ENCODE peak calls at places on chromosomes 2 and 18, in ten cellular contexts. Z, H, A, O, B, V, L, D, N and X are unnamed samples.

GRCh38 chr2:190562121-190562520 is 27.6 kb upstream of the NEMP2 start:
- DNase-seq in L (no peak), V (no peak), D (no peak), O (no peak), A (no peak), Z (no peak), B (no peak), H (no peak), N (no peak), X (no peak)

GRCh38 chr2:61762292-61762691 is 91.6 kb downstream of the FAM161A start:
- DNase-seq in L (no peak), A (no peak), Z (no peak), H (no peak), V (no peak), N (no peak), O (peak; percentile 82), B (no peak), D (no peak), X (no peak)

GRCh38 chr2:233643128-233643527 is 6.9 kb downstream of the UGT1A10 start:
- DNase-seq in O (no peak), L (no peak), D (peak; percentile 13), B (peak; percentile 45), H (no peak), A (peak; percentile 64), N (no peak), V (no peak), Z (no peak), X (no peak)

GRCh38 chr2:71679481-71679880 is 226.1 kb downstream of the DYSF start:
- DNase-seq in L (no peak), H (no peak), O (no peak), N (peak; percentile 14), D (no peak), B (no peak), A (no peak), V (no peak), Z (no peak), X (no peak)

GRCh38 chr2:239609583-239610310 is 208.9 kb upstream of the HDAC4 start:
- DNase-seq in D (no peak), N (peak; percentile 16), A (no peak), O (no peak), H (no peak), V (no peak), Z (no peak), B (no peak), L (no peak), X (peak; percentile 4)

GRCh38 chr18:45386256-45386655 is 229.0 kb upstream of the SLC14A2 start:
- DNase-seq in A (peak; percentile 28), H (peak; percentile 20), B (no peak), L (no peak), Z (peak; percentile 8), V (no peak), D (peak; percentile 2), N (no peak), O (peak; percentile 6), X (no peak)

GRCh38 chr18:34726286-34727004 is 16.3 kb downstream of the DTNA start:
- DNase-seq in H (no peak), A (no peak), V (no peak), Z (no peak), N (no peak), O (no peak), D (no peak), L (no peak), B (no peak), X (no peak)

GRCh38 chr18:48340502-48340901 is 68.7 kb downstream of the ZBTB7C start:
- DNase-seq in L (no peak), Z (no peak), V (no peak), D (no peak), A (no peak), B (no peak), H (no peak), N (no peak), O (no peak), X (no peak)

GRCh38 chr2:64979744-64980143 is 9.5 kb upstream of the SLC1A4 start:
- DNase-seq in O (no peak), L (no peak), N (no peak), D (no peak), B (no peak), V (no peak), H (no peak), A (no peak), Z (no peak), X (no peak)

GRCh38 chr2:23436346-23437099 is 51.5 kb downstream of the KLHL29 start:
- DNase-seq in N (peak; percentile 13), Z (peak; percentile 34), B (peak; percentile 17), A (no peak), D (peak; percentile 81), L (no peak), O (peak; percentile 52), V (no peak), H (no peak), X (no peak)
- H3K27ac ChIP-seq in N (no peak overlapping the region), Z (no peak overlapping the region), B (no peak overlapping the region), A (no peak overlapping the region), D (no peak overlapping the region), L (peak overlapping the region; percentile 49), O (no peak overlapping the region), V (no peak overlapping the region), H (no peak overlapping the region), X (no peak overlapping the region)

DNA sequence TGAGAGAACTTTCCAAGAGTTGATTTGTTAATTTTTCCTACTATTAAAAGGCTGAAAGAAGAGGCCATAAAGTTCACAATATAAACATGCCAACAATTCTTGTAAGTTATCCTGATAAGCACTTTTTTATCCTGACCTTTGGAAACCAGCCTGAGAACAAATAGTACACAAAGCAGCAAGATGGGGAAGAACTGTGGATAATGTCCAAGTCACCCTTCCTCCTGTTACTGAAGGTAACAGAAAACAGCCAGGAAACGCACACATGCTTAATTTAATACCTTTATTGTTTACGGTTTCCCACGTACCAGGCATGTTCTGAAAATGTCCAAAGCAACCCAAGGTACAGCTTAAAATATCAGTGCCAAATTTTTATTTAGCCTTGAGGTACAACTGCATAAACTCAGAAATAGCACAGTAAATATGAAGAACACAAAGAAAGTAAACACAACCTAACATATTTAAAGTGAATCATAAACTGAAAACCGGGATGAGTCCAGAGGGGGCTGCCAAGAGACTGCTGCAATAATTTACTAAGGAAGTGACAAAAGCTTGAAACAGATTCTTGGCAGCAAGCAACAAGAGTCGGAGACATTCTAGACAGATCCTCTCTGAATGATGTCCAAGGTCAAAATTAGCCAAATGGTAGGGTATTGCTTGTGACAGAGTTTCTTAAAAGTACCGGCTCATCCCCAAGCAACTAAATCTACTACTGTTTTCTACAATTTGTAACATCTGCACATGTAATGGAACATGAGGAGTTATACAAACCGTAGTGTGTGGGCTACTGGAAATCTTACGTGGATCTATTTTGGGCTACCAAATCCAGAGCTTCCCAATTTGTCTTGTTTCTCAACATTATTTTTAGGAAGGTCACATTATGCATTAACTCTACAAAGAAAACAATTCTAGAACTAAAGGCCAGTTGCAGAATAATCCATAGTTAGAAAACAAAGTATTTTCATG is 93.2 kb downstream of the CABYR start:
- DNase-seq in O (no peak), H (no peak), B (no peak), L (peak; percentile 44), D (peak; percentile 54), Z (peak; percentile 37), V (no peak), N (no peak), A (peak; percentile 35), X (no peak)
- H3K4me3 ChIP-seq in O (no peak overlapping the region), H (no peak overlapping the region), B (no peak overlapping the region), L (no peak overlapping the region), D (no peak overlapping the region), Z (no peak overlapping the region), V (no peak overlapping the region), N (no peak overlapping the region), A (no peak overlapping the region), X (no peak overlapping the region)

GRCh38 chr2:134247679-134248078 is 6.2 kb upstream of the MGAT5 start:
- DNase-seq in V (no peak), B (no peak), N (no peak), D (no peak), Z (no peak), L (no peak), O (no peak), H (no peak), A (no peak), X (no peak)

GRCh38 chr2:134244587-134244986 is 9.3 kb upstream of the MGAT5 start:
- DNase-seq in B (no peak), D (no peak), V (no peak), L (no peak), Z (no peak), O (no peak), A (no peak), N (no peak), H (no peak), X (no peak)

GRCh38 chr2:134245340-134245984 is 8.4 kb upstream of the MGAT5 start:
- DNase-seq in N (peak; percentile 80), O (peak; percentile 74), L (peak; percentile 88), H (peak; percentile 55), B (peak; percentile 63), A (peak; percentile 62), D (peak; percentile 57), Z (peak; percentile 71), V (peak; percentile 60), X (peak; percentile 69)

GRCh38 chr2:134244091-134244490 is 9.8 kb upstream of the MGAT5 start:
- DNase-seq in L (no peak), Z (peak; percentile 65), V (no peak), A (no peak), N (no peak), O (no peak), B (no peak), H (no peak), D (no peak), X (no peak)

GRCh38 chr2:134246154-134246874 is 7.6 kb upstream of the MGAT5 start:
- DNase-seq in H (no peak), N (no peak), V (no peak), O (no peak), D (no peak), A (no peak), B (no peak), Z (no peak), L (no peak), X (no peak)
- H3K27ac ChIP-seq in H (no peak overlapping the region), N (peak overlapping the region; percentile 52), V (no peak overlapping the region), O (no peak overlapping the region), D (no peak overlapping the region), A (no peak overlapping the region), B (no peak overlapping the region), Z (no peak overlapping the region), L (no peak overlapping the region), X (no peak overlapping the region)

GRCh38 chr2:140349695-140350094 is 1569.5 kb upstream of the NXPH2 start:
- DNase-seq in H (no peak), O (no peak), D (no peak), Z (no peak), N (no peak), V (no peak), A (no peak), B (no peak), L (no peak), X (no peak)
- H3K4me3 ChIP-seq in H (no peak overlapping the region), O (no peak overlapping the region), D (no peak overlapping the region), Z (no peak overlapping the region), N (no peak overlapping the region), V (no peak overlapping the region), A (no peak overlapping the region), B (no peak overlapping the region), L (no peak overlapping the region), X (no peak overlapping the region)

DNA sequence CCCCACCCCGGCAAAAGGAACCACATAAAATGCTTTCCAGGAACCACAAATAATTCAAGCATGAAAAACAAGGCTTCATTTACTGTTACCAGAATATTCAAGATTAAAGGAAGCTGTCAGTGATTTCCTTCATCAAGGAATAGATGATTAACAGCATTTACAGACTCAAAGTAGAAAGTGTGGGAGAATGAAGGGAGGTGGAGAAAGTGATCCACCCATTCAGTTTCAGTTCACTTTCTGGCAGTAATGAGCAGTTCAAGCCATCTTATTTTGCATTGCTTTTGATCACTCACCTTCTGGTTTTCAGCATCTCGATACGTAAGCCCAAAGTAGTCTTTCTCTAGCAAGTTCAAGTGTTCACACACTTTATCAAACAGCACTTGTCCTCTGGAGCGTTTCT is 99.0 kb downstream of the EPB41L3 start:
- DNase-seq in O (no peak), Z (no peak), L (no peak), A (no peak), H (no peak), V (no peak), N (no peak), D (no peak), B (no peak), X (no peak)
- H3K27ac ChIP-seq in O (no peak overlapping the region), Z (no peak overlapping the region), L (no peak overlapping the region), A (no peak overlapping the region), H (no peak overlapping the region), V (no peak overlapping the region), N (no peak overlapping the region), D (no peak overlapping the region), B (no peak overlapping the region), X (no peak overlapping the region)